ENCODE peak calls at places on chromosomes 16 and 17, in eight cellular contexts. One of them, this sample, is unnamed.

GRCh38 chr17:47204722-47205418 is 4.3 kb upstream of the MYL4 start:
- DNase-seq in psoas muscle: peak
- DNase-seq in bronchial epithelial cell: peak
- DNase-seq in keratinocyte: no peak
- DNase-seq in progenitor cell of endocrine pancreas: no peak
- DNase-seq in T-helper 1 cell: no peak
- DNase-seq in neural crest cell: no peak
- DNase-seq in substantia nigra: peak
- DNase-seq in this sample: no peak

GRCh38 chr17:39754958-39755549 is 17.3 kb downstream of the GRB7 start:
- DNase-seq in psoas muscle: no peak
- DNase-seq in bronchial epithelial cell: no peak
- DNase-seq in keratinocyte: no peak
- DNase-seq in progenitor cell of endocrine pancreas: no peak
- DNase-seq in T-helper 1 cell: no peak
- DNase-seq in neural crest cell: no peak
- DNase-seq in substantia nigra: no peak
- DNase-seq in this sample: no peak

GRCh38 chr17:63378411-63379076 is 67.6 kb downstream of the CYB561 start:
- DNase-seq in psoas muscle: no peak
- DNase-seq in bronchial epithelial cell: no peak
- DNase-seq in keratinocyte: no peak
- DNase-seq in progenitor cell of endocrine pancreas: no peak
- DNase-seq in T-helper 1 cell: no peak
- DNase-seq in neural crest cell: no peak
- DNase-seq in substantia nigra: no peak
- DNase-seq in this sample: no peak

GRCh38 chr16:77951788-77952187 is 70.6 kb upstream of the CLEC3A start:
- DNase-seq in psoas muscle: no peak
- DNase-seq in bronchial epithelial cell: peak
- DNase-seq in keratinocyte: no peak
- DNase-seq in progenitor cell of endocrine pancreas: no peak
- DNase-seq in T-helper 1 cell: no peak
- DNase-seq in neural crest cell: no peak
- DNase-seq in substantia nigra: no peak
- DNase-seq in this sample: no peak

GRCh38 chr17:76124582-76125390 is 16.3 kb downstream of the FOXJ1 start:
- DNase-seq in psoas muscle: no peak
- DNase-seq in bronchial epithelial cell: no peak
- DNase-seq in keratinocyte: no peak
- DNase-seq in progenitor cell of endocrine pancreas: no peak
- DNase-seq in T-helper 1 cell: no peak
- DNase-seq in neural crest cell: no peak
- DNase-seq in substantia nigra: no peak
- DNase-seq in this sample: peak

GRCh38 chr16:70437017-70437581 is 1.8 kb downstream of the ST3GAL2 start:
- DNase-seq in psoas muscle: no peak
- DNase-seq in bronchial epithelial cell: no peak
- DNase-seq in keratinocyte: no peak
- DNase-seq in progenitor cell of endocrine pancreas: no peak
- DNase-seq in T-helper 1 cell: no peak
- DNase-seq in neural crest cell: no peak
- DNase-seq in substantia nigra: no peak
- DNase-seq in this sample: peak

GRCh38 chr17:83186751-83187421 is 107.5 kb downstream of the METRNL start:
- DNase-seq in psoas muscle: no peak
- DNase-seq in bronchial epithelial cell: no peak
- DNase-seq in keratinocyte: no peak
- DNase-seq in progenitor cell of endocrine pancreas: no peak
- DNase-seq in T-helper 1 cell: no peak
- DNase-seq in neural crest cell: no peak
- DNase-seq in substantia nigra: no peak
- DNase-seq in this sample: no peak

GRCh38 chr17:73924083-73924482 is 279.4 kb upstream of the RPL38 start:
- DNase-seq in psoas muscle: no peak
- DNase-seq in bronchial epithelial cell: no peak
- DNase-seq in keratinocyte: no peak
- DNase-seq in progenitor cell of endocrine pancreas: no peak
- DNase-seq in T-helper 1 cell: no peak
- DNase-seq in neural crest cell: no peak
- DNase-seq in substantia nigra: no peak
- DNase-seq in this sample: no peak

GRCh38 chr17:5719976-5720375 is 135.7 kb upstream of the NLRP1 start:
- DNase-seq in psoas muscle: no peak
- DNase-seq in bronchial epithelial cell: no peak
- DNase-seq in keratinocyte: no peak
- DNase-seq in progenitor cell of endocrine pancreas: no peak
- DNase-seq in T-helper 1 cell: no peak
- DNase-seq in neural crest cell: no peak
- DNase-seq in substantia nigra: no peak
- DNase-seq in this sample: no peak

GRCh38 chr16:48426244-48427135 is 41.3 kb upstream of the SIAH1 start:
- DNase-seq in psoas muscle: no peak
- DNase-seq in bronchial epithelial cell: no peak
- DNase-seq in keratinocyte: no peak
- DNase-seq in progenitor cell of endocrine pancreas: no peak
- DNase-seq in T-helper 1 cell: no peak
- DNase-seq in neural crest cell: no peak
- DNase-seq in substantia nigra: no peak
- DNase-seq in this sample: no peak

GRCh38 chr17:73015722-73016276 is 76.7 kb downstream of the SLC39A11 start:
- DNase-seq in psoas muscle: no peak
- DNase-seq in bronchial epithelial cell: no peak
- DNase-seq in keratinocyte: no peak
- DNase-seq in progenitor cell of endocrine pancreas: no peak
- DNase-seq in T-helper 1 cell: no peak
- DNase-seq in neural crest cell: no peak
- DNase-seq in substantia nigra: no peak
- DNase-seq in this sample: no peak

GRCh38 chr17:78133971-78134898 is 3.7 kb downstream of the TMC8 start:
- DNase-seq in psoas muscle: no peak
- DNase-seq in bronchial epithelial cell: peak
- DNase-seq in keratinocyte: no peak
- DNase-seq in progenitor cell of endocrine pancreas: peak
- DNase-seq in T-helper 1 cell: peak
- DNase-seq in neural crest cell: peak
- DNase-seq in substantia nigra: no peak
- DNase-seq in this sample: no peak

GRCh38 chr16:4833584-4833983 is 13.5 kb downstream of the GLYR1 start:
- DNase-seq in psoas muscle: no peak
- DNase-seq in bronchial epithelial cell: no peak
- DNase-seq in keratinocyte: no peak
- DNase-seq in progenitor cell of endocrine pancreas: no peak
- DNase-seq in T-helper 1 cell: no peak
- DNase-seq in neural crest cell: no peak
- DNase-seq in substantia nigra: no peak
- DNase-seq in this sample: no peak

GRCh38 chr17:62916684-62917571 is 49.1 kb upstream of the TANC2 start:
- DNase-seq in psoas muscle: no peak
- DNase-seq in bronchial epithelial cell: no peak
- DNase-seq in keratinocyte: no peak
- DNase-seq in progenitor cell of endocrine pancreas: no peak
- DNase-seq in T-helper 1 cell: no peak
- DNase-seq in neural crest cell: no peak
- DNase-seq in substantia nigra: no peak
- DNase-seq in this sample: no peak